ENCODE peak calls at places on chromosomes 6 and 20, in four cellular contexts. One of them, this sample, is unnamed.

GRCh38 chr20:57401565-57401918 is 10.3 kb downstream of the RBM38 start:
- DNase-seq in H1: no peak
- DNase-seq in IMR-90: no peak
- DNase-seq in neuronal stem cell: no peak
- DNase-seq in this sample: no peak

GRCh38 chr6:65295812-65296211 is 411.2 kb downstream of the EYS start:
- DNase-seq in neuronal stem cell: no peak
- DNase-seq in IMR-90: no peak
- DNase-seq in H1: no peak
- DNase-seq in this sample: no peak

GRCh38 chr20:21027569-21027968 is 78.6 kb downstream of the LINC00237 start:
- DNase-seq in IMR-90: no peak
- DNase-seq in neuronal stem cell: no peak
- DNase-seq in H1: peak
- DNase-seq in this sample: peak

GRCh38 chr6:73854998-73855718 is 159.2 kb downstream of the CD109 start:
- DNase-seq in neuronal stem cell: peak
- DNase-seq in IMR-90: peak
- DNase-seq in H1: no peak
- DNase-seq in this sample: peak

GRCh38 chr6:134911532-134911931 is 38.4 kb downstream of the ALDH8A1 start:
- DNase-seq in neuronal stem cell: no peak
- DNase-seq in IMR-90: peak
- DNase-seq in H1: no peak
- DNase-seq in this sample: no peak

GRCh38 chr6:51214442-51214841 is 395.8 kb downstream of the TFAP2B start:
- DNase-seq in IMR-90: no peak
- DNase-seq in neuronal stem cell: no peak
- DNase-seq in H1: no peak
- DNase-seq in this sample: no peak

GRCh38 chr20:64011366-64011779 is 24.6 kb upstream of the C20orf204 start:
- DNase-seq in neuronal stem cell: no peak
- DNase-seq in IMR-90: no peak
- DNase-seq in H1: no peak
- DNase-seq in this sample: no peak

GRCh38 chr6:102662851-102663250 is 1269.3 kb downstream of the GRIK2 start:
- DNase-seq in neuronal stem cell: no peak
- DNase-seq in H1: no peak
- DNase-seq in IMR-90: no peak
- DNase-seq in this sample: no peak

GRCh38 chr6:148779142-148779562 is 32.3 kb downstream of the UST start:
- DNase-seq in neuronal stem cell: no peak
- DNase-seq in H1: no peak
- DNase-seq in IMR-90: peak
- DNase-seq in this sample: peak

GRCh38 chr20:52090036-52090435 is 101.5 kb downstream of the ZFP64 start:
- DNase-seq in H1: no peak
- DNase-seq in neuronal stem cell: no peak
- DNase-seq in IMR-90: no peak
- DNase-seq in this sample: no peak

GRCh38 chr6:108123946-108124345 is 41.9 kb upstream of the NR2E1 start:
- DNase-seq in neuronal stem cell: no peak
- DNase-seq in H1: peak
- DNase-seq in IMR-90: no peak
- DNase-seq in this sample: peak

GRCh38 chr6:4280031-4280430 is 144.7 kb upstream of the ECI2 start:
- DNase-seq in H1: no peak
- DNase-seq in neuronal stem cell: no peak
- DNase-seq in IMR-90: no peak
- DNase-seq in this sample: peak

GRCh38 chr6:68238097-68238597 is 396.9 kb upstream of the ADGRB3 start:
- DNase-seq in neuronal stem cell: no peak
- DNase-seq in IMR-90: no peak
- DNase-seq in H1: no peak
- DNase-seq in this sample: no peak

GRCh38 chr6:19070520-19070919 is 683.4 kb downstream of the RNF144B start:
- DNase-seq in IMR-90: no peak
- DNase-seq in neuronal stem cell: no peak
- DNase-seq in H1: no peak
- DNase-seq in this sample: no peak

GRCh38 chr20:50108571-50109235 is 4.2 kb downstream of the UBE2V1 start:
- DNase-seq in neuronal stem cell: no peak
- DNase-seq in H1: no peak
- DNase-seq in IMR-90: no peak
- DNase-seq in this sample: peak

GRCh38 chr6:77040566-77041195 is 422.6 kb downstream of the HTR1B start:
- DNase-seq in neuronal stem cell: no peak
- DNase-seq in H1: no peak
- DNase-seq in IMR-90: peak
- DNase-seq in this sample: peak

GRCh38 chr6:169997930-169998218 is 246.5 kb downstream of the ERMARD start:
- DNase-seq in H1: no peak
- DNase-seq in neuronal stem cell: no peak
- DNase-seq in IMR-90: no peak
- DNase-seq in this sample: peak

GRCh38 chr20:19121463-19121862 is 91.0 kb upstream of the SLC24A3 start:
- DNase-seq in neuronal stem cell: no peak
- DNase-seq in H1: no peak
- DNase-seq in IMR-90: no peak
- DNase-seq in this sample: peak

GRCh38 chr6:159169557-159170332 is 545 bp downstream of the FNDC1 start:
- DNase-seq in neuronal stem cell: peak
- DNase-seq in IMR-90: peak
- DNase-seq in H1: peak
- DNase-seq in this sample: no peak

GRCh38 chr20:35317416-35317815 is 25.2 kb upstream of the FAM83C start:
- DNase-seq in IMR-90: peak
- DNase-seq in neuronal stem cell: no peak
- DNase-seq in H1: no peak
- DNase-seq in this sample: no peak

GRCh38 chr6:91691449-91691848 is 1104.6 kb upstream of the MAP3K7 start:
- DNase-seq in IMR-90: no peak
- DNase-seq in H1: no peak
- DNase-seq in neuronal stem cell: no peak
- DNase-seq in this sample: peak

DNA sequence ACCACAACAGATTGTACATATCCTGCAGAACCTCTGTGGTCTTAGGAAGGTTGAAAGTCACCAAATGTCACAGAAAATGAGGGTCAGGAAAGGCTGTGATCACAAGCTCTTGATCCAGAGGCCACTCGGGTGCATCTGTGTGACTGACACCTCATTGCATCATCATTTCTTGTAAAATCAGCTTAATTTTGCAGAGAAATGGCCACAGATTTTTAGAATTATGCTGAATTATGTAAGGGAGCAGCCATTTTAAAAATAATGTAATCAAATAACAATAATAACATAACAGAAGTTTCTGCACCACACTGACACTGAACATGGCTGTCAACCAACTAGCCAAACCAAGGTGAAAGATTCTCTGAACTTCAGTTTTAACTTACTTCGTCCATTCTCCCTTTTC is 32.5 kb upstream of the PRND start:
- DNase-seq in H1: no peak
- DNase-seq in IMR-90: no peak
- DNase-seq in neuronal stem cell: no peak
- DNase-seq in this sample: no peak
- H2AFZ ChIP-seq in H1: no peak
- H2AFZ ChIP-seq in IMR-90: no peak
- H2AFZ ChIP-seq in neuronal stem cell: no peak
- H2AFZ ChIP-seq in this sample: no peak

GRCh38 chr6:22026160-22026678 is 270.6 kb downstream of the PRL start:
- DNase-seq in IMR-90: no peak
- DNase-seq in H1: no peak
- DNase-seq in neuronal stem cell: no peak
- DNase-seq in this sample: no peak
- H2BK120ac ChIP-seq in IMR-90: peak
- H2BK120ac ChIP-seq in H1: peak
- H2BK120ac ChIP-seq in neuronal stem cell: no peak
- H2BK120ac ChIP-seq in this sample: no peak

GRCh38 chr6:89828988-89829590 is 591 bp upstream of the CASP8AP2 start:
- DNase-seq in H1: no peak
- DNase-seq in neuronal stem cell: no peak
- DNase-seq in IMR-90: no peak
- DNase-seq in this sample: no peak

GRCh38 chr6:89829591-89830384 is at the start of gene CASP8AP2:
- DNase-seq in IMR-90: peak
- DNase-seq in neuronal stem cell: peak
- DNase-seq in H1: peak
- DNase-seq in this sample: peak

GRCh38 chr6:89830385-89830809 is 717 bp downstream of the CASP8AP2 start:
- DNase-seq in IMR-90: no peak
- DNase-seq in H1: no peak
- DNase-seq in neuronal stem cell: no peak
- DNase-seq in this sample: no peak

GRCh38 chr6:89826029-89826528 is 3.6 kb upstream of the CASP8AP2 start:
- DNase-seq in IMR-90: peak
- DNase-seq in neuronal stem cell: no peak
- DNase-seq in H1: no peak
- DNase-seq in this sample: peak
- H2AFZ ChIP-seq in IMR-90: no peak
- H2AFZ ChIP-seq in neuronal stem cell: no peak
- H2AFZ ChIP-seq in H1: no peak
- H2AFZ ChIP-seq in this sample: no peak

DNA sequence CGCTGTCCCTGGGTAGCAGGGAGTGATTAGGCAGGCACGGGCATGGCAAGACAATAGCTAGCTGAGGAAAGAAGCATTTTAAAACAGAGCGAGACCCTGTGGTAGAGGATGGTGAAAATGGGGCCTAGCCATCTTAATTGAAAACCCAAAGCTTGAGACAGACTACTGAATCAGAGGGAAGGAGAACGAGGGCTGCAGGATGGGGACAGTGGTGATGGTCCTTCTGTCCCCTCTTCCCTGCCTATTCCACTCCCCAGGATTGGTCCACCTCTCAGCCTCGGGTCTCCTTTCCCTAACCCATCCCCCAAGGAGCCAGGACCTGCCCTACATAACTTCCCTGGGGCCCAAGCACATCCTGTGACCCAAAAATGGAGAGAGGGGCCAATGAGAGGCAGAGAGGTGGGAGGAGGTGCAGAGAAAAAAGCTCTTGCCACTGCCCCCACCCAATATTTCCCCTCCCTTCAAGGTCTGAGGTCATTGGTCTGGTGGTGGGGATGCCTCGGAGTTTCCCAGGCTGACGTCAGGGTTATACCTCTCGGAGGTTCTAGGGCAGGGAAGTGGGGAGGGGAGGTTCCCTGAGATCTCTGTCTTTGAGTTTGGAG is 884 bp upstream of the CUTA start:
- DNase-seq in IMR-90: peak
- DNase-seq in neuronal stem cell: no peak
- DNase-seq in H1: peak
- DNase-seq in this sample: no peak
- H2BK120ac ChIP-seq in IMR-90: peak
- H2BK120ac ChIP-seq in neuronal stem cell: peak
- H2BK120ac ChIP-seq in H1: peak
- H2BK120ac ChIP-seq in this sample: peak

GRCh38 chr6:129351807-129352206 is 358.2 kb downstream of the ARHGAP18 start:
- DNase-seq in IMR-90: peak
- DNase-seq in neuronal stem cell: no peak
- DNase-seq in H1: no peak
- DNase-seq in this sample: no peak

GRCh38 chr6:129350278-129350677 is 359.7 kb downstream of the ARHGAP18 start:
- DNase-seq in neuronal stem cell: no peak
- DNase-seq in H1: no peak
- DNase-seq in IMR-90: no peak
- DNase-seq in this sample: no peak

GRCh38 chr6:129356129-129356528 is 353.8 kb downstream of the ARHGAP18 start:
- DNase-seq in neuronal stem cell: no peak
- DNase-seq in IMR-90: no peak
- DNase-seq in H1: no peak
- DNase-seq in this sample: no peak

GRCh38 chr6:129353067-129353466 is 356.9 kb downstream of the ARHGAP18 start:
- DNase-seq in IMR-90: no peak
- DNase-seq in neuronal stem cell: no peak
- DNase-seq in H1: no peak
- DNase-seq in this sample: no peak
- H2AFZ ChIP-seq in IMR-90: no peak
- H2AFZ ChIP-seq in neuronal stem cell: no peak
- H2AFZ ChIP-seq in H1: no peak
- H2AFZ ChIP-seq in this sample: no peak

GRCh38 chr6:26122793-26123674 is 35.8 kb downstream of the HFE start:
- DNase-seq in neuronal stem cell: peak
- DNase-seq in H1: peak
- DNase-seq in IMR-90: peak
- DNase-seq in this sample: peak
- H2BK120ac ChIP-seq in neuronal stem cell: no peak
- H2BK120ac ChIP-seq in H1: peak
- H2BK120ac ChIP-seq in IMR-90: peak
- H2BK120ac ChIP-seq in this sample: peak

This sample was measured in trophoblast cell.